ENCODE peak calls at places on chromosome 11, in nine cellular contexts. S is Karpas-422, Z is PC-3, G is GM23338, X is HCT116, E is PC-9, V is MM.1S, U is SK-N-SH, Q is GM23248. M is an unnamed sample.

GRCh38 chr11:96817488-96817887 is 427.7 kb downstream of the JRKL start:
- DNase-seq in G (no peak), Z (peak; percentile 44), U (no peak), E (no peak), Q (peak; percentile 48), X (no peak), V (no peak), S (no peak), M (no peak)

GRCh38 chr11:128379587-128380279 is 207.6 kb downstream of the ETS1 start:
- DNase-seq in V (no peak), Q (no peak), Z (peak; percentile 71), U (peak; percentile 28), S (no peak), G (no peak), E (peak; percentile 37), X (no peak), M (no peak)

GRCh38 chr11:568306-569259 is 7.7 kb upstream of the PHRF1 start:
- DNase-seq in U (peak; percentile 98), Q (peak; percentile 98), Z (peak; percentile 96), E (peak; percentile 67), X (peak; percentile 76), S (peak; percentile 98), G (peak; percentile 95), V (peak; percentile 96), M (peak; percentile 97)

GRCh38 chr11:64742087-64742939 is 1.6 kb downstream of the RASGRP2 start:
- DNase-seq in U (no peak), E (no peak), Q (peak; percentile 61), S (peak; percentile 59), V (no peak), Z (peak; percentile 32), G (peak; percentile 72), X (no peak), M (peak; percentile 51)

GRCh38 chr11:44726278-44727113 is at the start of gene TSPAN18:
- DNase-seq in E (no peak), Z (no peak), G (peak; percentile 78), S (peak; percentile 59), U (peak; percentile 88), X (no peak), Q (peak; percentile 32), V (peak; percentile 64), M (peak; percentile 26)

GRCh38 chr11:9385288-9385902 is 943 bp downstream of the IPO7 start:
- DNase-seq in S (no peak), E (peak; percentile 52), Z (no peak), X (no peak), Q (no peak), G (no peak), V (peak; percentile 17), U (no peak), M (peak; percentile 40)

GRCh38 chr11:115129771-115130306 is 374.4 kb downstream of the CADM1 start:
- DNase-seq in G (no peak), S (no peak), U (peak; percentile 72), Q (no peak), Z (no peak), V (no peak), X (no peak), E (no peak), M (no peak)

GRCh38 chr11:9982127-9982795 is 311.8 kb downstream of the SBF2 start:
- DNase-seq in E (no peak), Z (peak; percentile 54), Q (peak; percentile 48), G (no peak), S (no peak), U (no peak), X (no peak), V (no peak), M (no peak)

GRCh38 chr11:41309716-41310115 is 149.7 kb downstream of the LRRC4C start:
- DNase-seq in Q (no peak), U (no peak), G (peak; percentile 72), E (no peak), X (no peak), S (no peak), V (peak; percentile 57), Z (no peak), M (peak; percentile 29)

GRCh38 chr11:107882095-107882820 is 23.7 kb upstream of the SLC35F2 start:
- DNase-seq in S (peak; percentile 41), E (peak; percentile 81), G (no peak), Z (peak; percentile 19), X (no peak), V (no peak), Q (no peak), U (no peak), M (no peak)

GRCh38 chr11:91921974-91922373 is 302.6 kb upstream of the FAT3 start:
- DNase-seq in Q (no peak), V (no peak), S (no peak), U (no peak), X (no peak), G (no peak), Z (peak; percentile 82), E (peak; percentile 77), M (no peak)

GRCh38 chr11:73551697-73552096 is 46.2 kb downstream of the FAM168A start:
- DNase-seq in X (no peak), S (no peak), G (no peak), Z (no peak), V (no peak), Q (no peak), U (peak; percentile 47), E (no peak), M (no peak)

GRCh38 chr11:14095882-14096281 is 133.4 kb downstream of the SPON1 start:
- DNase-seq in Q (peak; percentile 63), Z (peak; percentile 43), E (peak; percentile 63), G (no peak), X (no peak), U (no peak), V (no peak), S (no peak), M (no peak)

GRCh38 chr11:48081151-48082010 is 101.0 kb downstream of the PTPRJ start:
- DNase-seq in S (no peak), Z (no peak), X (no peak), V (no peak), G (no peak), Q (peak; percentile 92), U (no peak), E (no peak), M (peak; percentile 75)

GRCh38 chr11:132844956-132845355 is 687.3 kb downstream of the OPCML start:
- DNase-seq in Z (peak; percentile 67), S (no peak), E (no peak), U (no peak), X (no peak), Q (peak; percentile 91), G (no peak), V (no peak), M (no peak)

GRCh38 chr11:57574061-57574460 is 6.6 kb upstream of the UBE2L6 start:
- DNase-seq in S (no peak), U (no peak), G (no peak), Q (no peak), X (no peak), Z (no peak), E (no peak), V (no peak), M (no peak)

GRCh38 chr11:39361557-39361956 is 2097.9 kb downstream of the LRRC4C start:
- DNase-seq in S (no peak), E (no peak), X (no peak), G (no peak), Q (no peak), V (no peak), U (no peak), Z (no peak), M (no peak)

GRCh38 chr11:125073616-125074483 is 10.7 kb downstream of the SLC37A2 start:
- DNase-seq in G (no peak), S (peak; percentile 48), Q (no peak), E (no peak), Z (no peak), U (no peak), V (no peak), X (no peak), M (peak; percentile 27)

GRCh38 chr11:117328414-117329010 is 858 bp downstream of the CEP164 start:
- DNase-seq in S (peak; percentile 42), V (no peak), X (no peak), Q (peak; percentile 74), Z (peak; percentile 44), E (peak; percentile 56), U (peak; percentile 55), G (no peak), M (peak; percentile 19)

GRCh38 chr11:32233928-32234327 is 143.1 kb downstream of the RCN1 start:
- DNase-seq in U (no peak), V (no peak), Z (no peak), Q (no peak), X (no peak), E (no peak), S (no peak), G (no peak), M (no peak)

GRCh38 chr11:79940976-79941735 is 500.3 kb upstream of the TENM4 start:
- DNase-seq in V (no peak), G (no peak), E (no peak), X (no peak), S (no peak), Q (peak; percentile 1), U (no peak), Z (peak; percentile 58), M (no peak)
- H3K9me2 ChIP-seq in V (no peaks in the 10 kb centered on the region), G (no peaks in the 10 kb centered on the region), E (no peaks in the 10 kb centered on the region), X (no peaks in the 10 kb centered on the region), S (no peaks in the 10 kb centered on the region), Q (no peaks in the 10 kb centered on the region), U (no peaks in the 10 kb centered on the region), Z (no peaks in the 10 kb centered on the region), M (no peaks in the 10 kb centered on the region)

GRCh38 chr11:46674463-46675287 is 25.7 kb downstream of the ARHGAP1 start:
- DNase-seq in Q (no peak), S (no peak), Z (no peak), G (peak; percentile 92), V (no peak), X (no peak), E (no peak), U (peak; percentile 58), M (peak; percentile 50)
- H3K27ac ChIP-seq in Q (peak overlapping the region; percentile 94), S (peak overlapping the region; percentile 35), Z (peak overlapping the region; percentile 38), G (peak overlapping the region; percentile 86), V (no peak overlapping the region), X (no peak overlapping the region), E (no peak overlapping the region), U (peak overlapping the region; percentile 62), M (peak overlapping the region; percentile 10)

DNA sequence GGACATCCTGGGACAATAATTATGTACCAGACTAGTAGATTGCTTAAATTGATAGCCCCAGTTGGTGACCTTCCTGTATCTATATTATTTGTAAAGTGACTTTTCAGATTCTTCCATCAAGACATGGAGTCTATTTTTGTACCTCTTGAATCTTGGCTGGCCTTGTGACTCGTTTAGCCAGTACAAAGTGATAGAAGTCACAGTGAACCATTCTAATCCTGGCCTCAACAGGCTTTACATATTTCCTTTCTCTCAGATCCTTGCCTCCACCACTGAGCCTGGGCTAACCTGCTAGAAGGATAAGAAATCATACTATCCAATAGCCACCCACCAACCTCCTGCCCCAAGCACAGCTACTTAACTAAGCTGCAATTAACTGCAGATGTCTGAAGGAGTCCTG is 37.5 kb upstream of the SLC6A5 start:
- DNase-seq in Z (no peak), V (no peak), X (no peak), E (no peak), G (no peak), Q (no peak), U (no peak), S (no peak), M (no peak)
- H3K9me2 ChIP-seq in Z (no peaks in the 10 kb centered on the region), V (no peaks in the 10 kb centered on the region), X (no peaks in the 10 kb centered on the region), E (peaks cover 3% of the 10 kb centered on the region), G (no peaks in the 10 kb centered on the region), Q (no peaks in the 10 kb centered on the region), U (no peaks in the 10 kb centered on the region), S (no peaks in the 10 kb centered on the region), M (no peaks in the 10 kb centered on the region)

DNA sequence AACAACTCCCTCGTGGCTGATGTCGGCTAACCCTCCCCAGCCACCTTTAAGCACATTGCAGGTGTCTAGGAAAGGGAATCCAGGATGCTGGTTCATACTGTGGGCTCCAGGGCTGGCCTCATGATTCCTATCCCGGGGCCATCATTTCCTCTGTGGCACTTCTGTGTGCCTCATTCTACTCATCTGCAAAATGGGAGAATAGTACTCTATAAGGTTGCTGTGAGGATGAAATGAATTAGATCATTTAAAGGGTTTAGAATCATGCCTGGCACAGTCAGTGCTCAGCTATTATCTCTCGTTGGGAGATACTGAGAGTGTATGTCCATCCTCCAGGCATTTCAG is 4.3 kb upstream of the FADS3 start:
- DNase-seq in U (no peak), Z (no peak), V (no peak), S (no peak), X (no peak), E (no peak), G (no peak), Q (no peak), M (no peak)
- H3K27ac ChIP-seq in U (no peak overlapping the region), Z (no peak overlapping the region), V (no peak overlapping the region), S (no peak overlapping the region), X (no peak overlapping the region), E (no peak overlapping the region), G (no peak overlapping the region), Q (no peak overlapping the region), M (no peak overlapping the region)